ENCODE peak calls at places on chromosomes 13 and 19, in seven cellular contexts. V is GM20000; T is T-helper 2 cell; U is NCI-H2081; H is activated gamma-delta T cell treated with anti-CD3 and anti-CD28 coated beads, Interleukin-2, amount 50 U/mL, for 16 hours; R is NCI-H1092; N is activated CD4-positive, CD25-positive, alpha-beta regulatory T cell. L is an unnamed sample.

GRCh38 chr13:114112231-114112825 is 20.1 kb downstream of the RASA3 start:
- DNase-seq in V (no peak), T (no peak), U (no peak), H (no peak), R (no peak), N (no peak), L (no peak)

GRCh38 chr19:12145348-12145747 is 5.2 kb upstream of the ZNF20 start:
- DNase-seq in V (no peak), T (no peak), U (no peak), H (no peak), R (no peak), N (no peak), L (no peak)

GRCh38 chr19:46494936-46495788 is 505 bp downstream of the PNMA8B start:
- DNase-seq in V (no peak), T (no peak), U (no peak), H (no peak), R (no peak), N (no peak), L (no peak)

GRCh38 chr19:459724-460511 is 915 bp downstream of the SHC2 start:
- DNase-seq in V (peak), T (no peak), U (peak), H (no peak), R (peak), N (no peak), L (no peak)

GRCh38 chr19:2294377-2295335 is 12.7 kb upstream of the PEAK3 start:
- DNase-seq in V (no peak), T (no peak), U (no peak), H (no peak), R (no peak), N (no peak), L (no peak)

GRCh38 chr13:113924184-113924583 is 49.7 kb downstream of the C13orf46 start:
- DNase-seq in V (no peak), T (no peak), U (no peak), H (no peak), R (no peak), N (no peak), L (no peak)

GRCh38 chr19:17755977-17756670 is 4.8 kb downstream of the FCHO1 start:
- DNase-seq in V (peak), T (no peak), U (peak), H (no peak), R (peak), N (peak), L (no peak)

GRCh38 chr19:58396691-58397532 is 1.5 kb downstream of the RNF225 start:
- DNase-seq in V (peak), T (no peak), U (no peak), H (no peak), R (no peak), N (no peak), L (no peak)

GRCh38 chr13:38630780-38631179 is 56.1 kb upstream of the FREM2 start:
- DNase-seq in V (no peak), T (no peak), U (no peak), H (no peak), R (no peak), N (no peak), L (no peak)

GRCh38 chr13:37443538-37443937 is 155.0 kb downstream of the POSTN start:
- DNase-seq in V (no peak), T (no peak), U (no peak), H (no peak), R (no peak), N (no peak), L (no peak)

GRCh38 chr13:114319441-114319871 is 5.2 kb downstream of the CHAMP1 start:
- DNase-seq in V (no peak), T (no peak), U (no peak), H (no peak), R (no peak), N (no peak), L (no peak)

GRCh38 chr13:51771418-51772104 is 32.4 kb downstream of the DHRS12 start:
- DNase-seq in V (no peak), T (no peak), U (no peak), H (no peak), R (no peak), N (no peak), L (no peak)

GRCh38 chr13:95524270-95524901 is 28.1 kb upstream of the CLDN10 start:
- DNase-seq in V (no peak), T (no peak), U (no peak), H (no peak), R (no peak), N (no peak), L (no peak)

GRCh38 chr13:105918842-105919741 is 616.4 kb downstream of the EFNB2 start:
- DNase-seq in V (no peak), T (no peak), U (no peak), H (no peak), R (no peak), N (no peak), L (no peak)

GRCh38 chr13:107743523-107743922 is 471.8 kb downstream of the LIG4 start:
- DNase-seq in V (no peak), T (no peak), U (peak), H (no peak), R (no peak), N (no peak), L (no peak)

GRCh38 chr13:56352356-56352755 is 788.4 kb upstream of the PRR20A start:
- DNase-seq in V (no peak), T (no peak), U (no peak), H (no peak), R (no peak), N (no peak), L (no peak)

GRCh38 chr13:45851171-45851889 is at the start of gene SIAH3:
- DNase-seq in V (no peak), T (no peak), U (no peak), H (no peak), R (peak), N (no peak), L (no peak)

GRCh38 chr13:41746259-41746658 is 214.7 kb downstream of the VWA8 start:
- DNase-seq in V (no peak), T (no peak), U (no peak), H (no peak), R (no peak), N (no peak), L (no peak)

GRCh38 chr13:75326173-75327131 is 155.5 kb downstream of the TBC1D4 start:
- DNase-seq in V (peak), T (peak), U (no peak), H (peak), R (no peak), N (peak), L (peak)

GRCh38 chr19:12769689-12770088 is 5.7 kb downstream of the HOOK2 start:
- DNase-seq in V (peak), T (peak), U (no peak), H (no peak), R (peak), N (peak), L (no peak)

GRCh38 chr19:38362076-38362945 is 12.1 kb upstream of the PSMD8 start:
- DNase-seq in V (peak), T (peak), U (peak), H (peak), R (no peak), N (peak), L (peak)

GRCh38 chr19:54817670-54818536 is 1.6 kb downstream of the KIR3DL1 start:
- DNase-seq in V (no peak), T (no peak), U (no peak), H (no peak), R (no peak), N (no peak), L (no peak)

GRCh38 chr19:47497073-47497766 is 13.2 kb upstream of the KPTN start:
- DNase-seq in V (no peak), T (no peak), U (peak), H (no peak), R (no peak), N (no peak), L (no peak)

GRCh38 chr13:90746230-90746629 is 601.3 kb upstream of the MIR17HG start:
- DNase-seq in V (no peak), T (no peak), U (no peak), H (no peak), R (no peak), N (no peak), L (no peak)

GRCh38 chr13:74338341-74338740 is 204.1 kb upstream of the KLF12 start:
- DNase-seq in V (no peak), T (no peak), U (no peak), H (no peak), R (no peak), N (no peak), L (no peak)

GRCh38 chr19:41447732-41448332 is 4.9 kb downstream of the ERICH4 start:
- DNase-seq in V (no peak), T (no peak), U (no peak), H (no peak), R (no peak), N (no peak), L (no peak)

GRCh38 chr13:79225487-79226232 is 180.4 kb downstream of the RBM26 start:
- DNase-seq in V (no peak), T (no peak), U (no peak), H (no peak), R (no peak), N (no peak), L (no peak)

GRCh38 chr19:1690570-1691307 is 38.3 kb upstream of the TCF3 start:
- DNase-seq in V (peak), T (peak), U (no peak), H (peak), R (peak), N (no peak), L (peak)

GRCh38 chr19:30968210-30968609 is 381.0 kb downstream of the TSHZ3 start:
- DNase-seq in V (no peak), T (no peak), U (no peak), H (no peak), R (no peak), N (no peak), L (no peak)

L was measured in T-cell.